ENCODE peak calls at places on chromosomes 5 and 9, in ten cellular contexts. J, I, X, S, O, M, B, G, P and W are unnamed samples.

GRCh38 chr9:131530930-131531832 is at the start of gene UCK1:
- DNase-seq in O (peak), S (no peak), X (peak), G (peak), J (peak), B (peak), I (peak), P (peak), M (peak), W (peak)

GRCh38 chr9:105296889-105297288 is 52.4 kb downstream of the SLC44A1 start:
- DNase-seq in G (no peak), B (peak), M (no peak), S (peak), J (peak), O (no peak), P (no peak), I (no peak), X (no peak), W (no peak)

GRCh38 chr9:132730054-132731033 is 60.1 kb downstream of the GTF3C4 start:
- DNase-seq in M (no peak), J (no peak), I (no peak), O (no peak), P (no peak), X (no peak), G (no peak), S (no peak), B (no peak), W (no peak)

GRCh38 chr5:10229306-10230048 is 20.2 kb downstream of the ATPSCKMT start:
- DNase-seq in M (no peak), X (no peak), O (no peak), I (no peak), J (peak), B (peak), P (no peak), S (no peak), G (no peak), W (no peak)

GRCh38 chr9:83933804-83934203 is 12.6 kb upstream of the KIF27 start:
- DNase-seq in B (peak), M (no peak), I (no peak), P (no peak), O (no peak), S (no peak), X (no peak), J (peak), G (no peak), W (no peak)

GRCh38 chr5:159198063-159199036 is 11.0 kb downstream of the RNF145 start:
- DNase-seq in I (no peak), O (no peak), B (no peak), S (no peak), P (no peak), G (peak), X (no peak), J (no peak), M (no peak), W (no peak)

GRCh38 chr9:33147770-33148169 is 19.4 kb downstream of the B4GALT1 start:
- DNase-seq in M (peak), X (no peak), O (no peak), J (no peak), G (no peak), P (no peak), S (no peak), I (no peak), B (no peak), W (no peak)

GRCh38 chr5:124114911-124115310 is 602.9 kb downstream of the CSNK1G3 start:
- DNase-seq in M (no peak), P (no peak), B (no peak), X (no peak), S (no peak), O (no peak), I (no peak), J (no peak), G (no peak), W (no peak)

GRCh38 chr5:1952021-1952420 is 69.3 kb upstream of the IRX4 start:
- DNase-seq in M (no peak), G (no peak), I (no peak), O (no peak), X (no peak), S (no peak), B (no peak), J (no peak), P (no peak), W (no peak)

GRCh38 chr5:132459031-132459982 is 31.3 kb downstream of the IRF1 start:
- DNase-seq in I (no peak), S (peak), J (peak), M (no peak), X (no peak), G (no peak), B (peak), O (peak), P (peak), W (no peak)

GRCh38 chr9:138072161-138072842 is 194.7 kb downstream of the CACNA1B start:
- DNase-seq in I (no peak), P (peak), B (no peak), J (no peak), S (no peak), M (peak), G (no peak), O (no peak), X (no peak), W (no peak)

GRCh38 chr9:91776409-91777365 is 173.3 kb downstream of the ROR2 start:
- DNase-seq in B (peak), J (peak), S (no peak), M (no peak), X (no peak), O (no peak), P (no peak), I (no peak), G (no peak), W (no peak)

GRCh38 chr5:66888613-66889012 is 292.4 kb downstream of the MAST4 start:
- DNase-seq in X (no peak), S (no peak), J (no peak), B (no peak), M (no peak), P (no peak), G (no peak), O (no peak), I (no peak), W (no peak)

GRCh38 chr9:7228786-7229185 is 471.0 kb downstream of the KDM4C start:
- DNase-seq in X (no peak), P (no peak), J (no peak), O (no peak), B (no peak), S (no peak), G (no peak), I (no peak), M (no peak), W (no peak)

GRCh38 chr5:154236459-154237375 is 46.2 kb downstream of the GALNT10 start:
- DNase-seq in X (no peak), O (no peak), P (no peak), I (no peak), G (no peak), M (no peak), J (no peak), S (no peak), B (no peak), W (no peak)
- TF ChIP-seq CTCF in X (no peak), O (no peak), P (no peak), I (no peak), G (no peak), M (no peak), J (no peak), S (no peak), B (no peak), W (no peak)

GRCh38 chr9:20566401-20566800 is 55.9 kb downstream of the MLLT3 start:
- DNase-seq in X (no peak), O (no peak), P (no peak), J (no peak), S (no peak), I (no peak), G (no peak), M (no peak), B (no peak), W (no peak)
- TF ChIP-seq CTCF in X (no peak), O (no peak), P (no peak), J (no peak), S (no peak), I (no peak), G (no peak), M (no peak), B (no peak), W (no peak)

DNA sequence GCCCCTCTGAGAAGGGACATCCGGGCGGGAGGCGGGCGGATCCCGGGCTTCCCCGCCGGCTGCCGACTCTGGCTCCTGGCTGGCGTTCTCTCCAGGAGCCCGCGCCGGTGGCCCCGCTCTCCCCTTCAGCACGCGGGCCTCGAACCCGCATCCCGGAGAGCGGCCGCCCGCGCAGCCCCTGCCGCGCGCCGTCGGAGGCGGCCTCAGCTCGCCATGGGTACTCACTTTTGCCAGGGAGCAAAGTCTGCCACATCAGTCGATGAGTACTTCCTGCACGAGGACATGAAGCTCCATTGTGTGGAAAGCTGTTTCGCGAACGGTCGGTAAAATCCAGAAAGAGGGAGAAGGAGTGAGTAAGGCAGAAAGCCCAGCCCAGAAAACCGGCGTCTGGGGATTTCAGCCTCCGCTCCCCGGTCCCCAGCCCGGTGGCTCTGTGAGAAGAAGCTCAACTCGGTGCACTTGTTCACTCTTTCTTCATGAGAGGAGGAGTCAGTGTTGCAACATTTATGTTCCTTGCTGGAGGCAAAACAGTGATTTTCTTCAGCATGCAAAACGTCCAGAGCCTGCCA is at the start of gene PRLR:
- DNase-seq in B (peak), I (peak), S (no peak), J (peak), P (peak), G (no peak), M (peak), O (peak), X (peak), W (no peak)
- TF ChIP-seq CTCF in B (no peak), I (no peak), S (no peak), J (no peak), P (no peak), G (no peak), M (no peak), O (no peak), X (no peak), W (no peak)

GRCh38 chr5:56255521-56255920 is 22.4 kb upstream of the ANKRD55 start:
- DNase-seq in P (no peak), B (no peak), I (no peak), M (no peak), G (no peak), S (no peak), X (no peak), O (no peak), J (no peak), W (no peak)

GRCh38 chr5:56259002-56259511 is 25.9 kb upstream of the ANKRD55 start:
- DNase-seq in G (no peak), I (no peak), P (no peak), M (no peak), O (no peak), B (peak), X (no peak), J (peak), S (peak), W (no peak)

GRCh38 chr5:56257010-56257409 is 23.9 kb upstream of the ANKRD55 start:
- DNase-seq in S (no peak), B (no peak), G (no peak), P (no peak), J (no peak), O (no peak), X (no peak), I (no peak), M (no peak), W (no peak)

GRCh38 chr5:56251918-56252553 is 18.9 kb upstream of the ANKRD55 start:
- DNase-seq in I (no peak), S (no peak), O (no peak), P (no peak), M (no peak), B (peak), J (peak), X (no peak), G (no peak), W (no peak)

DNA sequence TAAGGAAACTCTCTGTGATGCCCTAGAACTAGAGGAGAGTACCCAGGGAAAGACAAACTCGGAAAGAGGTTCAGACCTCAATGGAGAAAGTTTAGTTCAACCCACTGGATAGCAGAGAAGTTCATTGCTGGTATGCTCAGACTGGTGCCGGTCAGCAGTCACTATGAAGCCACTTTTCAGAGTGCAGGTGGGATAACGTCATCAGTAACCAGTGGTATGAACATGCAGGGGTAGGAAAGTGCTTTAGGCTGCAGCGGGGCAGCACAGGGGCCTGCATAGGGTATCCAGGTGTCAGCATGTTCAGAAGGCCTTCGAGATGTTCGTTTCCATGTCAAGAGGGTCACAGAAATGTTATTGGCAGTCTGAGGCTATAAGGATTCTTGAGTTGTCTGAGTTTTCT is 20.8 kb upstream of the ANKRD55 start:
- DNase-seq in S (no peak), M (no peak), I (no peak), G (no peak), B (no peak), X (no peak), P (no peak), O (no peak), J (no peak), W (no peak)
- TF ChIP-seq CTCF in S (no peak), M (no peak), I (no peak), G (no peak), B (no peak), X (no peak), P (no peak), O (no peak), J (no peak), W (no peak)

GRCh38 chr9:126397056-126397455 is 70.4 kb downstream of the MVB12B start:
- DNase-seq in I (no peak), S (no peak), P (peak), O (no peak), M (no peak), B (no peak), G (peak), X (no peak), J (no peak), W (no peak)
- TF ChIP-seq CTCF in I (no peak), S (peak), P (no peak), O (peak), M (no peak), B (peak), G (peak), X (no peak), J (no peak), W (no peak)

GRCh38 chr5:51156838-51157237 is 226.4 kb upstream of the ISL1 start:
- DNase-seq in P (no peak), J (no peak), O (no peak), M (no peak), B (no peak), X (no peak), S (no peak), G (no peak), I (no peak), W (no peak)

GRCh38 chr5:51162245-51162644 is 221.0 kb upstream of the ISL1 start:
- DNase-seq in M (no peak), I (no peak), J (no peak), X (no peak), G (no peak), S (no peak), P (no peak), O (no peak), B (no peak), W (no peak)

GRCh38 chr5:51156222-51156621 is 227.0 kb upstream of the ISL1 start:
- DNase-seq in X (no peak), B (no peak), M (no peak), I (no peak), P (no peak), O (no peak), J (no peak), S (no peak), G (no peak), W (no peak)

GRCh38 chr5:51159606-51160005 is 223.6 kb upstream of the ISL1 start:
- DNase-seq in S (no peak), J (no peak), M (peak), O (no peak), G (no peak), P (no peak), X (no peak), I (no peak), B (no peak), W (no peak)

GRCh38 chr5:51159164-51159563 is 224.1 kb upstream of the ISL1 start:
- DNase-seq in P (no peak), I (no peak), B (no peak), G (no peak), S (no peak), X (no peak), J (no peak), O (no peak), M (no peak), W (no peak)
- TF ChIP-seq CTCF in P (no peak), I (no peak), B (no peak), G (no peak), S (no peak), X (no peak), J (no peak), O (no peak), M (no peak), W (no peak)

GRCh38 chr5:75331095-75332090 is 5.6 kb upstream of the HMGCR start:
- DNase-seq in J (no peak), S (no peak), M (no peak), P (no peak), O (no peak), I (no peak), X (no peak), G (no peak), B (no peak), W (no peak)
- TF ChIP-seq CTCF in J (no peak), S (no peak), M (peak), P (no peak), O (peak), I (no peak), X (peak), G (peak), B (no peak), W (no peak)

DNA sequence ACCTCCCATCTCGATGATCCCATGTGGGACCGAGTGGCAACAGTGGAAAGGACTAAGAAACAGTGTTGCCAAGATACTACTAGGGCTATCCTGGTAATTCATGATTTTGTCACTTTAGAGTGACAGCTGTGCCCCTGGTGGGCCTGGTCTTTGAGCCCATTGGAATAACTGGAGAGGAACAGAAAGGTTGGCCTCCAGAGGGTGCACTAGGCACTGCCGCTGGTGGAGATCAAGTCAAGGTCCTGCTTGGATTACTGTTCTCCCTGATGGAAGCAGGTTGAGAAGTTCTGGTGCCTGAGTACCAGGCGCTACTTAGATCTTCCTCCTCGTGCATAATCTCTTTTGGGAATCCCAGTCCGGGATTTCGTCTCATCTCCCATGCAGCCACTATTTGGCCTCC is 129.6 kb downstream of the SEC61B start:
- DNase-seq in M (no peak), J (no peak), I (no peak), P (no peak), X (no peak), G (no peak), S (no peak), B (no peak), O (no peak), W (no peak)
- TF ChIP-seq CTCF in M (no peak), J (no peak), I (no peak), P (no peak), X (no peak), G (no peak), S (no peak), B (no peak), O (no peak), W (no peak)

DNA sequence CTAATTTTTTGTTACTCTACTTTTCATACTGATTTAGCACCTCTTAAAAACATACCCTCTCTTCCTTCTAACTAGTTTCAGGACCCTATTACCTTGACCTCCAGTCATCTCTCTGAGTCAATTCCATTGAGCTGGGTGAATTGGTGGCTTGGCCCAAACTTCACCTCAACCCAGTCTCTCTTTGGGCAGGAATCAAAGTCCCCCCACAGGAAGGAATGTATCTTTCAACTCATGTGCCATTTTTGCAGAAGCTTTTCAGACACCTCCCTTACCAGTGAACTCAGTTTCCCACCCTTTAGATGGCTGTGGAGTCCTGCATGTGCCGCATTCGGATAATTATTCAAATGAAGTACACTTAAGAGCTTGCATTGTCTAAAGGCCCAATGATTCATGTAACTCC is 693.6 kb downstream of the PTPRD start:
- DNase-seq in O (no peak), P (no peak), B (no peak), M (no peak), I (no peak), X (no peak), J (no peak), S (no peak), G (no peak), W (no peak)
- TF ChIP-seq CTCF in O (no peak), P (no peak), B (peak), M (no peak), I (no peak), X (no peak), J (no peak), S (no peak), G (no peak), W (no peak)